ENCODE peak calls at places on chromosomes 13 and 19, in four cellular contexts. E is transverse colon, S is A549, R is HepG2. N is an unnamed sample.

GRCh38 chr13:81247711-81248110 is 906.8 kb upstream of the SPRY2 start:
- DNase-seq in E (no peak), S (no peak), R (no peak), N (no peak)

GRCh38 chr13:69264362-69265334 is 843.0 kb upstream of the ATXN8OS start:
- DNase-seq in E (no peak), S (no peak), R (no peak), N (no peak)

GRCh38 chr19:8506402-8506957 is 4.0 kb upstream of the PRAM1 start:
- DNase-seq in E (no peak), S (no peak), R (no peak), N (no peak)

GRCh38 chr13:113774177-113775107 is 15.4 kb downstream of the TMEM255B start:
- DNase-seq in E (no peak), S (no peak), R (no peak), N (no peak)

GRCh38 chr19:38769635-38770211 is 3.6 kb downstream of the LGALS7 start:
- DNase-seq in E (peak; percentile 94), S (peak; percentile 85), R (no peak), N (peak; percentile 92)

GRCh38 chr13:84896128-84896527 is 903.1 kb downstream of the SLITRK6 start:
- DNase-seq in E (peak; percentile 11), S (peak; percentile 65), R (peak; percentile 52), N (no peak)

GRCh38 chr13:113105032-113105993 is at the start of gene F7:
- DNase-seq in E (peak; percentile 17), S (peak; percentile 69), R (peak; percentile 91), N (no peak)

GRCh38 chr13:38180100-38180499 is 169.6 kb upstream of the UFM1 start:
- DNase-seq in E (no peak), S (no peak), R (no peak), N (no peak)

GRCh38 chr19:34484328-34484727 is 2.8 kb downstream of the WTIP start:
- DNase-seq in E (no peak), S (no peak), R (no peak), N (no peak)

GRCh38 chr13:36858285-36858684 is 39.3 kb downstream of the RFXAP start:
- DNase-seq in E (no peak), S (peak; percentile 53), R (peak; percentile 69), N (no peak)

GRCh38 chr13:63838366-63839110 is 2422.9 kb upstream of the PCDH20 start:
- DNase-seq in E (no peak), S (no peak), R (no peak), N (no peak)

GRCh38 chr19:58021541-58022282 is 12.1 kb upstream of the ZSCAN1 start:
- DNase-seq in E (peak; percentile 27), S (peak; percentile 55), R (peak; percentile 53), N (peak; percentile 59)

GRCh38 chr19:30379841-30380610 is 7.8 kb downstream of the ZNF536 start:
- DNase-seq in E (no peak), S (no peak), R (no peak), N (no peak)

GRCh38 chr13:31045621-31046081 is 113.2 kb downstream of the TEX26 start:
- DNase-seq in E (peak; percentile 83), S (peak; percentile 90), R (peak; percentile 69), N (no peak)

GRCh38 chr13:108342369-108343289 is 73.1 kb downstream of the TNFSF13B start:
- DNase-seq in E (no peak), S (peak; percentile 19), R (peak; percentile 15), N (no peak)

GRCh38 chr13:51811920-51812328 is 8.0 kb upstream of the DHRS12 start:
- DNase-seq in E (no peak), S (no peak), R (no peak), N (no peak)

GRCh38 chr19:28358604-28359003 is 854.3 kb downstream of the UQCRFS1 start:
- DNase-seq in E (no peak), S (no peak), R (no peak), N (no peak)

GRCh38 chr13:107099661-107100060 is 531.7 kb upstream of the ARGLU1 start:
- DNase-seq in E (no peak), S (no peak), R (no peak), N (no peak)

GRCh38 chr19:1360818-1361461 is 22.8 kb upstream of the NDUFS7 start:
- DNase-seq in E (peak; percentile 35), S (no peak), R (no peak), N (peak; percentile 42)

GRCh38 chr13:66407159-66407558 is 823.0 kb downstream of the PCDH9 start:
- DNase-seq in E (no peak), S (no peak), R (no peak), N (no peak)

GRCh38 chr19:39407644-39408391 is 1.2 kb downstream of the ZFP36 start:
- DNase-seq in E (peak; percentile 82), S (peak; percentile 60), R (no peak), N (no peak)

GRCh38 chr19:43395561-43395960 is 19.1 kb upstream of the TEX101 start:
- DNase-seq in E (peak; percentile 38), S (no peak), R (no peak), N (no peak)

GRCh38 chr19:41521860-41522555 is 54.0 kb upstream of the CEACAM21 start:
- DNase-seq in E (no peak), S (no peak), R (no peak), N (no peak)

GRCh38 chr13:73138276-73138950 is 79.6 kb downstream of the KLF5 start:
- DNase-seq in E (no peak), S (peak; percentile 81), R (peak; percentile 21), N (no peak)

GRCh38 chr13:45340422-45341033 is 455 bp downstream of the TPT1 start:
- DNase-seq in E (peak; percentile 92), S (peak; percentile 84), R (peak; percentile 77), N (peak; percentile 86)

GRCh38 chr19:2578391-2578826 is 102.5 kb downstream of the GADD45B start:
- DNase-seq in E (peak; percentile 40), S (peak; percentile 72), R (no peak), N (no peak)

GRCh38 chr13:102598061-102598460 is 1.3 kb downstream of the TPP2 start:
- DNase-seq in E (no peak), S (no peak), R (no peak), N (no peak)

GRCh38 chr13:86856996-86857395 is 814.2 kb upstream of the SLITRK5 start:
- DNase-seq in E (no peak), S (no peak), R (peak; percentile 5), N (no peak)

GRCh38 chr19:13835791-13836723 is 40.8 kb downstream of the ZSWIM4 start:
- DNase-seq in E (no peak), S (peak; percentile 78), R (no peak), N (no peak)

DNA sequence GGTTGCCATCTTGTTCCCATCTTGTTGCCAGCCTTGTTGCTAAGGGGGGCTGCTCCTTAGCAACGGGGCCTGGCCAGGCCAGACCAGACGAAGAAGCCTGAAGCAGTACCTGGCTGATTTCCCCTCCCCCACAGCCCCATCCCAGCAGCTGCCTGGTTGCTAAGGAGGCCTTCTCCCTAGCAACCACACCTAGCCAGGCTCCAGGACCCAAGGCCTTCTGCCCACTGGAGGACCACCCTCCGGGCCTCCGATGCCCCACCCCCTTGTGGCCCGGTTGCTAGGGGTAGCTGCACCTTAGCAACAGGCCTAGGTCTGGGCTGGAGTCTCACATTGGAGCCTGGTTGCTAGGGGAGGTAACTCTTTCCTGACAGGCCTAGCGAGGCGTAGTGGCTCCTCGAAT is 3.9 kb downstream of the PRRG2 start:
- DNase-seq in E (no peak), S (no peak), R (no peak), N (no peak)
- TF ChIP-seq EP300 in E (no peak), S (no peak), R (no peak), N (no peak)

GRCh38 chr19:16085115-16085514 is 8.8 kb downstream of the TPM4 start:
- DNase-seq in E (no peak), S (no peak), R (no peak), N (no peak)

GRCh38 chr19:16088985-16089846 is 12.9 kb downstream of the TPM4 start:
- DNase-seq in E (no peak), S (peak; percentile 67), R (peak; percentile 90), N (no peak)

GRCh38 chr19:16091546-16092475 is 15.5 kb downstream of the TPM4 start:
- DNase-seq in E (no peak), S (peak; percentile 62), R (no peak), N (no peak)

GRCh38 chr19:16087940-16088339 is 11.6 kb downstream of the TPM4 start:
- DNase-seq in E (no peak), S (no peak), R (no peak), N (no peak)

GRCh38 chr19:16088351-16088984 is 12.2 kb downstream of the TPM4 start:
- DNase-seq in E (no peak), S (peak; percentile 80), R (no peak), N (no peak)
- TF ChIP-seq CTCF in E (no peak), S (no peak), R (no peak), N (no peak)

GRCh38 chr19:4534836-4535658 is at the start of gene PLIN5:
- DNase-seq in E (peak; percentile 84), S (peak; percentile 66), R (peak; percentile 80), N (no peak)
- H3K27ac ChIP-seq in E (no peak within 1 kb of the TSS), S (peak within 1 kb of the TSS; percentile 28), R (peak within 1 kb of the TSS; percentile 38), N (no peak within 1 kb of the TSS)

DNA sequence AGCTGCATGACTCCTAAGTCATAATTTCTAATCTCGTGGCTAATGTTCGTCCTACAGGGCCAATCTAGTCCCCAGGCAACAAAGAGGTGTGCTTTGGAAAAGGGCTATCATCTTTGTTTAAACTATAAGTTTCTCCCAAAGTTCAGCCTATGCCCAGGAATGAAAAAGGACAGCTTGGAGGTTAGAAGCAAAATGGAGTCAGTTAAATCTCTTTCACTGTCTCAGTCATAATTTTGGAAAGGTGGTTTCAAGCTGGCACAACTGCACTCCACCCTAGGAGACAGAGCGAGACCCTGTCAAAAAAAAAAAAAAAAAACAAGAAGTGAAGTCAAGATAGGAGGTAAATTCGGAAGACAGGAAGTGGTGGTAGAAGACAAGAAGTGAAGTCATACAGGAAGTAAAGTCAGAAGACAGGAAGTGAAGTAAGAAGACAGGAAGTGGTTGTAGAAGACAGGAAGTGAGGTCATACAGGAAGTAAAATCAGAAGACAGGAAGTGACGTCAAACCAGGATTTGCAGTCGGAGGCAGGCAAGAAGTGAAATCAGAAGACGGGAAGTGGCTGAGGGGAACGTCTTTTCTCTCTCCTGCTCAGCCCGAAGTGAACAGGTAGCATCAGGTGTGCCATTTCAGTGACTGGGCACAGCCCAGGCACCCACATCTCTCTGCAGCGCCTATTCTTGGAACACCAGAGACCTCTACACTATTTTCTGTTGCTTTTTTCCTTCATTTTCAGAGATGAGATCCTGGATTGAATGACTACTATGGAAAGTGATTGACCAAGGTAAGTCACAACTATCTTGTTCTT is 32.2 kb downstream of the GP6 start:
- DNase-seq in E (no peak), S (peak; percentile 96), R (peak; percentile 12), N (no peak)
- TF ChIP-seq EP300 in E (no peak), S (no peak), R (no peak), N (no peak)

GRCh38 chr13:47399599-47399998 is 502.7 kb upstream of the HTR2A start:
- DNase-seq in E (no peak), S (no peak), R (no peak), N (no peak)
- TF ChIP-seq CTCF in E (no peak), S (no peak), R (no peak), N (no peak)

N was measured in tibial nerve.